ENCODE peak calls at places on chromosome 21, in five cellular contexts. U, W, T, G and B are unnamed samples. For H3K4me1, the result is how much of the 10 kb centered on the place peaks cover.

GRCh38 chr21:36691539-36692124 is 7.3 kb upstream of the SIM2 start:
- DNase-seq in G (no peak), W (no peak), T (no peak), U (no peak), B (no peak)

GRCh38 chr21:25670726-25671125 is 31.7 kb downstream of the JAM2 start:
- DNase-seq in T (no peak), U (no peak), G (no peak), W (no peak), B (no peak)

GRCh38 chr21:36310016-36310415 is 10.0 kb upstream of the MORC3 start:
- DNase-seq in U (no peak), G (no peak), W (no peak), T (no peak), B (no peak)

GRCh38 chr21:32392299-32392879 is 423 bp downstream of the URB1 start:
- DNase-seq in W (no peak), T (no peak), G (no peak), U (no peak), B (no peak)

GRCh38 chr21:32298148-32298559 is 501 bp upstream of the MRAP start:
- DNase-seq in U (no peak), W (no peak), G (no peak), T (no peak), B (no peak)

GRCh38 chr21:27759820-27760219 is 792.9 kb upstream of the ADAMTS5 start:
- DNase-seq in U (no peak), W (no peak), G (no peak), T (no peak), B (no peak)

GRCh38 chr21:24076179-24076578 is 1531.1 kb downstream of the MRPL39 start:
- DNase-seq in G (no peak), T (no peak), U (no peak), W (no peak), B (no peak)

GRCh38 chr21:14762734-14763694 is 216.9 kb upstream of the SAMSN1 start:
- DNase-seq in G (no peak), U (no peak), W (no peak), T (no peak), B (no peak)

GRCh38 chr21:28769683-28770082 is 223.0 kb downstream of the LTN1 start:
- DNase-seq in W (no peak), U (no peak), G (no peak), T (no peak), B (no peak)

GRCh38 chr21:36323032-36323431 is 3.0 kb downstream of the MORC3 start:
- DNase-seq in U (no peak), T (no peak), G (no peak), W (no peak), B (no peak)

GRCh38 chr21:39610705-39611104 is 2.0 kb upstream of the B3GALT5 start:
- DNase-seq in T (no peak), G (no peak), U (no peak), W (no peak), B (no peak)

GRCh38 chr21:36839123-36839522 is 127.3 kb downstream of the HLCS start:
- DNase-seq in G (no peak), U (no peak), W (no peak), T (no peak), B (no peak)

GRCh38 chr21:25836396-25836795 is 101.6 kb downstream of the GABPA start:
- DNase-seq in T (peak), W (no peak), G (no peak), U (no peak), B (no peak)

GRCh38 chr21:25845729-25846256 is 111.0 kb downstream of the GABPA start:
- DNase-seq in W (no peak), U (no peak), G (no peak), T (no peak), B (no peak)

GRCh38 chr21:36945496-36946138 is 20.9 kb downstream of the HLCS start:
- DNase-seq in W (no peak), T (no peak), G (no peak), U (no peak), B (no peak)

GRCh38 chr21:15124731-15125130 is 59.9 kb upstream of the NRIP1 start:
- DNase-seq in U (no peak), G (no peak), T (peak), W (no peak), B (no peak)

GRCh38 chr21:15870819-15871218 is 141.0 kb downstream of the USP25 start:
- DNase-seq in G (no peak), T (no peak), U (no peak), W (no peak), B (no peak)

GRCh38 chr21:31052489-31053142 is 14.3 kb upstream of the KRTAP19-8 start:
- DNase-seq in U (no peak), G (no peak), T (no peak), W (no peak), B (no peak)

GRCh38 chr21:25079053-25079452 is 528.2 kb downstream of the MRPL39 start:
- DNase-seq in T (no peak), W (no peak), G (no peak), U (no peak), B (no peak)

GRCh38 chr21:23695449-23695848 is 1911.8 kb downstream of the MRPL39 start:
- DNase-seq in W (no peak), T (no peak), G (no peak), U (no peak), B (no peak)

GRCh38 chr21:28590722-28591121 is 402.0 kb downstream of the LTN1 start:
- DNase-seq in T (no peak), U (no peak), G (no peak), W (no peak), B (no peak)

DNA sequence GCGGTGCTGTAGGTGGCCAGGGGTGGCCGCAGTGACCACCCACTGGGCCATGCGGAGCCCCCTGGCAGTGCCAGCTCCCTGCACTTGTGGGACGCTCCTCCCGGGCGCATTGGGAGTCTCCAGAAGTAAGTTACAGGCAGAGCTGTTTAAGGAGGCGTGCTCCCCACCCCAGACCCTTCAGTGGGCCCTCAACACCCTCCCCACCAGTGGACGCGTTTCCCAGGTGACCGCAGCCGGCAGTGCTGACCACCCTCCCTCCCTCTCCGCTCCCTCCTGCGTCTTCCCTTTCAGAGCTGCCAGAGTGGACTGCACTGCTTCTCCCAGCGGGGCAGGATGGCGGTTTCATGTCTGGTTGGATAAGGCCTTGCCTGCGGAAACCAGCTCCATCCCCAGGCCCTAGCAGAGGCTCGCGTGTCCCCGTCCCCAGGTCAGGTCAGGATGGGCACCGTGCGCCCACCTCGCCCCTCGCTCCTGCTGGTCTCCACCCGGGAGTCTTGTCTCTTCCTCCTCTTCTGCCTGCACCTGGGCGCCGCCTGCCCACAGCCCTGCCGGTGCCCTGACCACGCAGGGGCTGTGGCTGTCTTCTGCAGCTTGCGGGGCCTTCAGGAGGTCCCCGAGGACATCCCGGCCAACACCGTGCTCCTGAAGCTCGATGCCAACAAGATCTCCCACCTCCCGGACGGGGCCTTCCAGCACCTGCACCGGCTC is 1.1 kb downstream of the LRRC3 start:
- DNase-seq in G (no peak), W (no peak), T (no peak), U (peak), B (no peak)
- H3K4me1 ChIP-seq in G (under half), W (under half), T (under half), U (under half), B (under half)

DNA sequence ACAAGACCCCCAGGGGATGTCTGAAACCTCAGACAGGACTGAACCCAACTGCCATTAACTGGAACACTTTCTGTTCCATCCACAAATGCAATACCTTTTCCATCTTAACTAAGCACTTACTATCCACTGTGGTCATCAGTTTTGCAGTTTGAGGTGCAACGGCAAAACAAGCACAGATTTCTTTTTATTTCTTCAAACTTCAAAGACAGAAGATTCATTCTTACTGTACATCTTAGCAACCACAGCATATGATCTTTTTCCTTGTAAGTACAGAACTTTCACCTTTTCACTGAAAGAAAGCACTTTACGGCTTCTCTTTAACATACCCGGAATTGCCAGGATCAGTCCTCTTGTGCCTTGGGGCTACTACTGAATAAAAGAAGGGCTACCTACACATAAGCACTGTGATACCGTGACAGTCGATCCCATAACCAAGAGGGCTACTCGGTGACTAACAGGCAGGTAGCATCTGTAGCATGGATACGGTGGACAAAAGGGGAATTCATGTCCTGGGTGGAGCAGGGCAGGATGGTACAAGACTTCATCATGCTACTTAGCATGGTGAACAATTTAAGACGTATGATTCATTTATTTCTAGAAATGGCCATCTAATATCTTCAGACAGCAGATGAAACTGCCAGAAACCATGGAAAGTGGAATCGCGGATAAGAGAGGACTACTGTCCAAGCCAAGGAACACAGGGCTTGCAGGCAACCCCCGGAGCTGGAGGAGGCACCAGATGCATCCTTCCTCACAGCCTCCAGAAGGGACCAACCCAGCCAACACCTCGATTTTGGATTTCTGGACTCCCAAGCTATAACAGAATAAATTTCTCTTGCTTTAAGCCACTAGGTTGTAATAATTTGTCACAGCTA is 18.4 kb downstream of the ERG start:
- DNase-seq in U (no peak), T (peak), G (no peak), W (no peak), B (no peak)
- H3K4me1 ChIP-seq in U (under half), T (under half), G (under half), W (under half), B (under half)

DNA sequence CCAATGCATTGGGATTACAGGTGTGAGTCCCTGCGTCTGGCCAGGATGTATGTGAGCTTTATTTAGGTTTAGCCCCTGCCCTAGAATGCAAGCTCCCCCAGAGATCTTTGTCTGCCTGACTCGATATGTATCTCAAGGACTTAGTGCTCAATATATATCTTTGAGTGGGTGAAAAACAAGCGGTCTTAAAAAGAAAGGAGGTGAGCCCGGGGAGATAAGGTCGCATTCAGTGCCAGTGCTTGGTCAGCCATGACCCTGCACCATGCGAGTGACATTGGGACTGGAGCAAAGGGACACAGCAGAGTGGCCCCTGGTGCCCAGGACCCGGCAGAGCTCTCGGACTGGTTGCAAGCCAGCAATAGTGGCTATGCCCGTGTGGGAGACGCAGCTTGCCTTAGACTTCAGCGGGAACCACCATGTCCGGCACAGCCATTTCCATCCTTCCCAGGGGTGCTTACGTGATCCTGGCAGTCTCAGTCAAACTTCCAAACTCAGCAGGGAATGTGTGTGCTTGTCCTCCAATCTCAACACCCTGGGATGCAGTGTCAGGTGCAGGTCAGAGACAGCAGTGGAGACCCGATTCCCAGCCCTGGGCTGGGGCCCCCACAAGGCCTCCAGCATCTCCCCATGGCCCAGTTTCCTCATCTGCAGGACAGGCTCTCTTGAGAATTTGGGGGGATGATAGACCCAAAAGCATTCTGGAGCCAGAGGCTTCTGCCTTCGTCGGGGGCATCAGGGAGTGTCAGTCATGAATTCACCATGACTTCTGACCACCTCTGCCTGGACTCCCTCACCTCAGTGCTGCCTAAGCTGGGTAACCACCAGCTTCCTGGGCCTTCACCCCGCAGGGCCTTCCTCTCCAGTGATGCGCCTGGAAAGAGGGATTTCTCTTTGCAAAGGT is 1.8 kb downstream of the MX2 start:
- DNase-seq in W (no peak), U (peak), G (no peak), T (no peak), B (no peak)
- H3K4me1 ChIP-seq in W (under half), U (under half), G (under half), T (under half), B (under half)

GRCh38 chr21:41825881-41826280 is 53.3 kb downstream of the PRDM15 start:
- DNase-seq in T (no peak), G (no peak), U (no peak), W (no peak), B (no peak)

GRCh38 chr21:41825216-41825615 is 53.9 kb downstream of the PRDM15 start:
- DNase-seq in T (no peak), W (no peak), G (no peak), U (no peak), B (no peak)

GRCh38 chr21:41823166-41823565 is 56.0 kb downstream of the PRDM15 start:
- DNase-seq in T (no peak), W (no peak), U (no peak), G (no peak), B (no peak)

GRCh38 chr21:41823906-41824305 is 55.2 kb downstream of the PRDM15 start:
- DNase-seq in W (no peak), G (no peak), T (no peak), U (no peak), B (no peak)

DNA sequence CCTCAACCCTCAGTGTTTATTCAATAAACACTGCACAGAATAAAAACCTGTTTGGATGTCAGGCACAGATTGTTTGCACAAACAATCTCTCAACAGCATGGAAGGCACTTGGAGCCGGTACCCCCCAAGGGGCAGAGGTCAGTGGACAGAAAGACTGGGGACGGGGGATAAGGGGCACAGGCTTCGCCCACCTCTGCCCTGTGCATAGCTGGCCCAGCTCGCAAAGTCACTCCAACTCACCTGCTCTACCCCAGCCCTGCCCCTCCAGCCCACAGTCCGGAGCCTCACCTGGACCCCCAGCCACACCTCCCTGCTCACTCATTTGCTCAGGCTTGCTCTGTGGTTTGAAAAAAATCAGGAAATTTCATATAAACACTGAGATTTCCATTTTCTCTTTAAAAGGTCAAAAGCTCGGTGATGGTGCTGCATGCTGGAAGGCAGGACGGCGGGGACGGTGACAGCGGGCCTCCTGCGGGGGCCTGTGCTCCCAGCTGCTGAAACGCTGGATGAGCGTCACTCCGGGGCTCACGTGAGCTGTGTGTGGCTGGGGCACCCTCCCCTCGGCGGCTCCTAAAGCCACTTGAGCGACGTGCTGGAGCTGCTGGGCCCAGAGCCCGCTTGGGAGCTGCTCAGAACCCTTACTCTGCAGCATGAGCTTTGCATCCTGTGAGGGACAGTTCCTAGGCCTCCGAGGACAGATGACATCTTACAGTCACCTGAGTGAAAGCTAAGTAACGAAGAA is 54.5 kb downstream of the PRDM15 start:
- DNase-seq in G (no peak), T (no peak), U (no peak), W (no peak), B (no peak)
- H3K4me1 ChIP-seq in G (under half), T (under half), U (under half), W (under half), B (under half)

GRCh38 chr21:43355196-43355924 is 71.6 kb downstream of the SIK1 start:
- DNase-seq in U (no peak), G (no peak), W (no peak), T (no peak), B (no peak)

GRCh38 chr21:43357708-43358430 is 69.1 kb downstream of the SIK1 start:
- DNase-seq in U (no peak), G (no peak), T (no peak), W (no peak), B (no peak)

GRCh38 chr21:43354666-43355065 is 72.3 kb downstream of the SIK1 start:
- DNase-seq in T (no peak), U (no peak), W (no peak), G (no peak), B (no peak)

GRCh38 chr21:43354016-43354420 is 72.9 kb downstream of the SIK1 start:
- DNase-seq in W (no peak), G (no peak), U (no peak), T (no peak), B (no peak)

DNA sequence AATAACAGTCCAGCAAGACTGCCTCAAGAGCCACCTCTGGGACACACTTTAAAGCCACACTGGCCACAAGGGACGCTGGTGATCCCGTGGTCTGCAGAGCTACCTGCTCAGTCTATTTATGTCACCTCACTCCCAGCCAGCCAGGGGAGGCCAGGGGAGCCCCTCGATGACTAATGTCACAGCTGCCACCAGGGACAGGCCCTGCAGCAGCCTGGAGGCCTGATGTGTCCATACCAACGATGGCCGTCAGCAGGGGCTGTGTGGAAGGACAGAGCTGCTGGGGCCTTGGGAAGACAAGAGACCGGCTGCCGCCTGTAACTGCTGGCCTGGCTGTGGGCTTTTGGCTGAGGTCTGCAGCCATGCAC is 71.0 kb downstream of the SIK1 start:
- DNase-seq in G (no peak), U (no peak), T (no peak), W (no peak), B (no peak)
- H3K4me1 ChIP-seq in G (under half), U (under half), T (under half), W (under half), B (under half)

GRCh38 chr21:34086887-34087306 is 13.5 kb downstream of the MRPS6 start:
- DNase-seq in W (no peak), G (no peak), U (peak), T (no peak), B (no peak)

GRCh38 chr21:34091607-34092006 is 18.2 kb downstream of the MRPS6 start:
- DNase-seq in W (no peak), U (no peak), T (no peak), G (no peak), B (no peak)

GRCh38 chr21:34091032-34091431 is 17.7 kb downstream of the MRPS6 start:
- DNase-seq in T (no peak), G (no peak), W (no peak), U (no peak), B (no peak)

GRCh38 chr21:34085129-34085528 is 11.8 kb downstream of the MRPS6 start:
- DNase-seq in T (no peak), W (no peak), G (no peak), U (no peak), B (no peak)

DNA sequence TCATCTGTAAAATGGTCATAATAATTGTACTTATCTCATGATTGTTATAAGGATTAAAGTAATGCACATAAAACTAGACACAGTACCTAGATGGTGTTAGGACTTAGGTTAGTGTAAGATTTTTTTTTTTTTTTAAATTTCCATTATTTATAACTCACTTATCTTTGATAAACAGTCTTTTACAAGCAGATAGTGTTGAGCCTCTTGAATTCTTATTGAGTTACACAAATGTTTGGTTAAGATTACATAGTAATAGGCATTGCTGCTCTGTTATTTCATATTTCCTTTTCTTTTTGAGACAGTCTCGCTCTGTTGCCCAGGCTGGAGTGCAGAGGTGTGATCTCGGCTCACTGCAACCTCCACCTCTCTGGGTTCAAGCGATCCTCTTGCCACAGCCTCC is 15.4 kb downstream of the MRPS6 start:
- DNase-seq in U (no peak), W (no peak), T (no peak), G (no peak), B (no peak)
- H3K4me1 ChIP-seq in U (half or more), W (under half), T (under half), G (under half), B (under half)